ENCODE peak calls at places on chromosomes 3 and 15, in four cellular contexts. U, X, T and F are unnamed samples.
A peak's percentile ranks its signal among the peaks of the same experiment; 100 is the strongest.

GRCh38 chr15:48416301-48416700 is 85.1 kb downstream of the DUT start:
- DNase-seq in U (no peak), X (no peak), T (no peak), F (no peak)

GRCh38 chr3:178949896-178950295 is 121.7 kb downstream of the ZMAT3 start:
- DNase-seq in U (no peak), X (no peak), T (no peak), F (no peak)

GRCh38 chr3:159273608-159274007 is 471.8 kb downstream of the MFSD1 start:
- DNase-seq in U (no peak), X (peak; percentile 70), T (no peak), F (peak; percentile 48)

GRCh38 chr15:66881173-66881905 is 179.3 kb downstream of the SMAD6 start:
- DNase-seq in U (no peak), X (no peak), T (no peak), F (no peak)

GRCh38 chr3:40877651-40878463 is 321.4 kb upstream of the CTNNB1 start:
- DNase-seq in U (no peak), X (peak; percentile 84), T (no peak), F (peak; percentile 98)

GRCh38 chr3:195200010-195200822 is 70.7 kb downstream of the XXYLT1 start:
- DNase-seq in U (no peak), X (no peak), T (no peak), F (no peak)

GRCh38 chr3:37114251-37115145 is 59.9 kb downstream of the LRRFIP2 start:
- DNase-seq in U (no peak), X (peak; percentile 85), T (no peak), F (peak; percentile 79)

GRCh38 chr3:126294211-126294801 is 62.9 kb downstream of the KLF15 start:
- DNase-seq in U (no peak), X (no peak), T (no peak), F (no peak)

GRCh38 chr3:66376568-66376967 is 124.3 kb downstream of the LRIG1 start:
- DNase-seq in U (no peak), X (peak; percentile 90), T (no peak), F (peak; percentile 66)

GRCh38 chr15:57427367-57427821 is 51.1 kb downstream of the CGNL1 start:
- DNase-seq in U (no peak), X (peak; percentile 55), T (no peak), F (no peak)

GRCh38 chr3:1774597-1774996 is 324.1 kb upstream of the CNTN4 start:
- DNase-seq in U (no peak), X (no peak), T (no peak), F (no peak)

GRCh38 chr3:13073042-13073906 is at the start of gene IQSEC1:
- DNase-seq in U (peak; percentile 57), X (no peak), T (peak; percentile 34), F (no peak)

GRCh38 chr15:84949043-84949442 is 32.6 kb upstream of the PDE8A start:
- DNase-seq in U (no peak), X (no peak), T (no peak), F (peak; percentile 47)

GRCh38 chr15:70271422-70272088 is 173.8 kb upstream of the TLE3 start:
- DNase-seq in U (no peak), X (peak; percentile 97), T (no peak), F (peak; percentile 91)

GRCh38 chr3:189862385-189863023 is 231.3 kb downstream of the TP63 start:
- DNase-seq in U (no peak), X (peak; percentile 52), T (no peak), F (no peak)

GRCh38 chr15:70284438-70285214 is 186.9 kb upstream of the TLE3 start:
- DNase-seq in U (no peak), X (no peak), T (no peak), F (no peak)

GRCh38 chr3:132660745-132661067 is 577 bp downstream of the UBA5 start:
- DNase-seq in U (peak; percentile 5), X (peak; percentile 13), T (no peak), F (no peak)

GRCh38 chr15:81023483-81024264 is 23.0 kb downstream of the TLNRD1 start:
- DNase-seq in U (no peak), X (peak; percentile 80), T (peak; percentile 4), F (no peak)